ENCODE peak calls at places on chromosomes 4 and X, in six cellular contexts. I is AG10803, U is MV-4-11, E is neural crest cell, D is keratinocyte, M is Peyer's patch. G is an unnamed sample.

GRCh38 chr4:105808030-105808429 is 87.2 kb upstream of the NPNT start:
- DNase-seq in D (no peak), E (no peak), I (no peak), M (no peak), U (no peak), G (no peak)

GRCh38 chr4:26574563-26574962 is 9.3 kb upstream of the TBC1D19 start:
- DNase-seq in D (no peak), M (no peak), E (no peak), U (no peak), I (no peak), G (no peak)

GRCh38 chrX:107107459-107107858 is 11.2 kb downstream of the RBM41 start:
- DNase-seq in U (peak), D (no peak), M (no peak), E (no peak), I (no peak), G (no peak)

GRCh38 chr4:96145671-96146070 is 305.8 kb downstream of the PDHA2 start:
- DNase-seq in M (no peak), D (no peak), E (no peak), I (no peak), U (peak), G (no peak)

GRCh38 chrX:151889451-151889850 is 23.2 kb upstream of the MAGEA4 start:
- DNase-seq in M (no peak), I (no peak), E (no peak), D (no peak), U (no peak), G (no peak)

GRCh38 chrX:115029869-115030564 is 12.6 kb upstream of the IL13RA2 start:
- DNase-seq in M (no peak), U (no peak), E (no peak), I (no peak), D (no peak), G (no peak)

GRCh38 chrX:19964017-19964710 is 26.7 kb downstream of the BCLAF3 start:
- DNase-seq in M (no peak), D (no peak), U (no peak), E (no peak), I (no peak), G (no peak)

GRCh38 chrX:153670748-153671588 is 2.6 kb downstream of the PNCK start:
- DNase-seq in D (no peak), U (no peak), I (no peak), E (no peak), M (no peak), G (no peak)

GRCh38 chrX:1507511-1508463 is 29.2 kb downstream of the P2RY8 start:
- DNase-seq in E (no peak), M (no peak), U (peak), D (no peak), I (no peak), G (no peak)

GRCh38 chrX:649166-649565 is 18.6 kb downstream of the SHOX start:
- DNase-seq in D (no peak), E (no peak), M (peak), U (no peak), I (no peak), G (no peak)

GRCh38 chr4:37666625-37667071 is 19.5 kb downstream of the RELL1 start:
- DNase-seq in D (peak), U (peak), I (peak), E (no peak), M (peak), G (peak)

GRCh38 chrX:69424910-69425309 is 79.2 kb upstream of the NALF2 start:
- DNase-seq in M (no peak), U (no peak), E (no peak), I (no peak), D (no peak), G (no peak)

GRCh38 chr4:186029731-186030421 is 39.1 kb upstream of the TLR3 start:
- DNase-seq in U (no peak), M (no peak), E (no peak), I (peak), D (no peak), G (peak)

GRCh38 chr4:55032788-55033187 is 92.6 kb downstream of the KDR start:
- DNase-seq in D (no peak), M (no peak), E (no peak), U (no peak), I (no peak), G (no peak)

GRCh38 chrX:113400193-113400704 is 559.6 kb upstream of the AMOT start:
- DNase-seq in U (no peak), D (no peak), E (no peak), I (peak), M (no peak), G (no peak)

GRCh38 chr4:166064706-166065105 is 191.7 kb downstream of the TLL1 start:
- DNase-seq in E (no peak), M (no peak), D (peak), I (no peak), U (no peak), G (no peak)

GRCh38 chr4:34108456-34108855 is 2135.9 kb downstream of the ARAP2 start:
- DNase-seq in E (no peak), U (peak), M (no peak), I (peak), D (no peak), G (no peak)

GRCh38 chr4:1362521-1362920 is 15.5 kb downstream of the UVSSA start:
- DNase-seq in E (no peak), M (no peak), U (no peak), D (no peak), I (no peak), G (no peak)

GRCh38 chr4:183588169-183588675 is 70.8 kb downstream of the RWDD4 start:
- DNase-seq in D (no peak), E (no peak), U (peak), M (no peak), I (peak), G (peak)

GRCh38 chrX:119763175-119763574 is 4.8 kb downstream of the SOWAHD start:
- DNase-seq in E (no peak), U (no peak), I (peak), D (no peak), M (no peak), G (peak)

GRCh38 chr4:100517864-100518341 is at the start of gene EMCN:
- DNase-seq in E (no peak), U (no peak), D (no peak), M (no peak), I (peak), G (no peak)

GRCh38 chr4:38366451-38366850 is 297.5 kb upstream of the KLF3 start:
- DNase-seq in U (no peak), I (peak), M (no peak), D (no peak), E (no peak), G (no peak)

GRCh38 chr4:51845736-51846135 is 2.8 kb downstream of the DCUN1D4 start:
- DNase-seq in U (no peak), M (no peak), D (no peak), E (no peak), I (peak), G (no peak)

GRCh38 chrX:73977542-73978169 is 326.3 kb upstream of the ZCCHC13 start:
- DNase-seq in I (no peak), M (no peak), E (no peak), D (no peak), U (no peak), G (no peak)

GRCh38 chr4:108345862-108346530 is 177.3 kb upstream of the LEF1 start:
- DNase-seq in D (no peak), E (no peak), I (peak), M (no peak), U (peak), G (peak)

GRCh38 chr4:137674066-137674465 is 141.8 kb upstream of the PCDH18 start:
- DNase-seq in M (no peak), D (peak), U (no peak), I (peak), E (no peak), G (peak)

GRCh38 chr4:2393353-2394270 is 24.8 kb downstream of the ZFYVE28 start:
- DNase-seq in M (no peak), E (no peak), I (no peak), D (no peak), U (no peak), G (no peak)

GRCh38 chrX:11540532-11541377 is 125.0 kb downstream of the ARHGAP6 start:
- DNase-seq in D (no peak), E (no peak), M (no peak), U (peak), I (no peak), G (no peak)

GRCh38 chr4:30719363-30720020 is 677 bp upstream of the PCDH7 start:
- DNase-seq in I (peak), D (no peak), M (peak), U (no peak), E (peak), G (peak)

G was measured in HFFc6.